ENCODE peak calls at places on chromosomes 7 and 10, in seven cellular contexts. One of them, this sample, is unnamed.

GRCh38 chr10:22219308-22219707 is 1.5 kb upstream of the EBLN1 start:
- DNase-seq in HCT116: no peak
- DNase-seq in RWPE1: no peak
- DNase-seq in heart right ventricle: no peak
- DNase-seq in astrocyte of the cerebellum: no peak
- DNase-seq in HFF-Myc: no peak
- DNase-seq in endothelial cell: no peak
- DNase-seq in this sample: no peak

GRCh38 chr7:108347616-108348015 is 108.6 kb downstream of the NRCAM start:
- DNase-seq in RWPE1: peak; percentile 37
- DNase-seq in heart right ventricle: no peak
- DNase-seq in HCT116: no peak
- DNase-seq in HFF-Myc: peak; percentile 21
- DNase-seq in astrocyte of the cerebellum: peak; percentile 68
- DNase-seq in endothelial cell: peak; percentile 58
- DNase-seq in this sample: no peak

GRCh38 chr10:52443419-52444388 is 129.6 kb downstream of the DKK1 start:
- DNase-seq in endothelial cell: no peak
- DNase-seq in HFF-Myc: peak; percentile 12
- DNase-seq in HCT116: peak; percentile 57
- DNase-seq in astrocyte of the cerebellum: peak; percentile 77
- DNase-seq in heart right ventricle: no peak
- DNase-seq in RWPE1: peak; percentile 81
- DNase-seq in this sample: peak; percentile 44

GRCh38 chr10:43863270-43863669 is 214.6 kb upstream of the ZNF32 start:
- DNase-seq in endothelial cell: no peak
- DNase-seq in astrocyte of the cerebellum: no peak
- DNase-seq in RWPE1: no peak
- DNase-seq in HFF-Myc: no peak
- DNase-seq in heart right ventricle: no peak
- DNase-seq in HCT116: no peak
- DNase-seq in this sample: no peak

GRCh38 chr7:25908154-25908948 is 243.6 kb upstream of the NFE2L3 start:
- DNase-seq in HFF-Myc: no peak
- DNase-seq in endothelial cell: no peak
- DNase-seq in astrocyte of the cerebellum: no peak
- DNase-seq in heart right ventricle: no peak
- DNase-seq in RWPE1: no peak
- DNase-seq in HCT116: no peak
- DNase-seq in this sample: no peak

GRCh38 chr7:108340856-108341411 is 115.3 kb downstream of the NRCAM start:
- DNase-seq in HCT116: no peak
- DNase-seq in astrocyte of the cerebellum: no peak
- DNase-seq in endothelial cell: no peak
- DNase-seq in heart right ventricle: no peak
- DNase-seq in RWPE1: no peak
- DNase-seq in HFF-Myc: no peak
- DNase-seq in this sample: no peak

GRCh38 chr7:16934947-16935742 is 53.4 kb upstream of the AGR3 start:
- DNase-seq in HCT116: peak; percentile 48
- DNase-seq in heart right ventricle: no peak
- DNase-seq in endothelial cell: no peak
- DNase-seq in astrocyte of the cerebellum: no peak
- DNase-seq in RWPE1: no peak
- DNase-seq in HFF-Myc: no peak
- DNase-seq in this sample: no peak

GRCh38 chr7:22406715-22407114 is 49.8 kb upstream of the RAPGEF5 start:
- DNase-seq in astrocyte of the cerebellum: no peak
- DNase-seq in HCT116: no peak
- DNase-seq in RWPE1: no peak
- DNase-seq in heart right ventricle: no peak
- DNase-seq in HFF-Myc: no peak
- DNase-seq in endothelial cell: no peak
- DNase-seq in this sample: no peak

GRCh38 chr7:117405519-117405918 is 21.8 kb downstream of the ASZ1 start:
- DNase-seq in astrocyte of the cerebellum: no peak
- DNase-seq in endothelial cell: no peak
- DNase-seq in heart right ventricle: no peak
- DNase-seq in RWPE1: no peak
- DNase-seq in HFF-Myc: no peak
- DNase-seq in HCT116: no peak
- DNase-seq in this sample: no peak

GRCh38 chr10:29157321-29157720 is 131.5 kb upstream of the LYZL1 start:
- DNase-seq in HCT116: no peak
- DNase-seq in HFF-Myc: peak; percentile 11
- DNase-seq in RWPE1: no peak
- DNase-seq in astrocyte of the cerebellum: no peak
- DNase-seq in heart right ventricle: no peak
- DNase-seq in endothelial cell: no peak
- DNase-seq in this sample: no peak

GRCh38 chr10:14003517-14003916 is 327.2 kb downstream of the FRMD4A start:
- DNase-seq in RWPE1: no peak
- DNase-seq in HFF-Myc: no peak
- DNase-seq in heart right ventricle: no peak
- DNase-seq in HCT116: no peak
- DNase-seq in astrocyte of the cerebellum: no peak
- DNase-seq in endothelial cell: no peak
- DNase-seq in this sample: no peak

GRCh38 chr10:73910764-73911552 is at the start of gene PLAU:
- DNase-seq in HFF-Myc: no peak
- DNase-seq in RWPE1: no peak
- DNase-seq in HCT116: no peak
- DNase-seq in astrocyte of the cerebellum: no peak
- DNase-seq in endothelial cell: peak; percentile 43
- DNase-seq in heart right ventricle: peak; percentile 61
- DNase-seq in this sample: no peak

GRCh38 chr10:73908853-73909611 is 1.9 kb upstream of the PLAU start:
- DNase-seq in astrocyte of the cerebellum: peak; percentile 89
- DNase-seq in HFF-Myc: peak; percentile 99
- DNase-seq in heart right ventricle: peak; percentile 69
- DNase-seq in HCT116: no peak
- DNase-seq in RWPE1: peak; percentile 85
- DNase-seq in endothelial cell: no peak
- DNase-seq in this sample: peak; percentile 99

GRCh38 chr10:73911553-73912004 is 647 bp downstream of the PLAU start:
- DNase-seq in HFF-Myc: no peak
- DNase-seq in HCT116: no peak
- DNase-seq in heart right ventricle: no peak
- DNase-seq in RWPE1: no peak
- DNase-seq in astrocyte of the cerebellum: no peak
- DNase-seq in endothelial cell: no peak
- DNase-seq in this sample: no peak

GRCh38 chr10:73909716-73910115 is 1.2 kb upstream of the PLAU start:
- DNase-seq in heart right ventricle: no peak
- DNase-seq in astrocyte of the cerebellum: no peak
- DNase-seq in endothelial cell: no peak
- DNase-seq in HCT116: no peak
- DNase-seq in HFF-Myc: no peak
- DNase-seq in RWPE1: no peak
- DNase-seq in this sample: no peak

DNA sequence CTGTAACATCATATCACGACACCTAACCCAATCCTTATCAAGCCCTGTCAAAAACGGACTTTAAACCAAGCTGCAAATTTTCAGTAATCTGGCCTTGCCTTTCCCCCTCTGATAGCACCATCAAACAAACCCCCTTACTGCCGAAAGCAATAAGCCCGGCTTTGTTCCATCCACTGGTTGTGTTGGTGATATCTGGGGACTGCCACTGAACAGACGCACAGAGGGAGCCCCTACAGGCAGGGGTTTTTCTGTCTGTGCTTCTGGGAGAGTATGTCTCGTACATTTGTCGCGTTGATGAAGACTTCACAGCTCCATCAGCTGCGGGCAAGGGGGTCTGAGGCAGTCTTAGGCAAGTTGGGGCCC is 550 bp upstream of the PLAU start:
- DNase-seq in astrocyte of the cerebellum: no peak
- DNase-seq in endothelial cell: peak; percentile 10
- DNase-seq in RWPE1: no peak
- DNase-seq in HCT116: no peak
- DNase-seq in HFF-Myc: no peak
- DNase-seq in heart right ventricle: no peak
- DNase-seq in this sample: no peak
- TF ChIP-seq CTCF in astrocyte of the cerebellum: no peak
- TF ChIP-seq CTCF in endothelial cell: no peak
- TF ChIP-seq CTCF in RWPE1: no peak
- TF ChIP-seq CTCF in HCT116: peak; percentile 21
- TF ChIP-seq CTCF in HFF-Myc: no peak
- TF ChIP-seq CTCF in heart right ventricle: no peak
- TF ChIP-seq CTCF in this sample: no peak

GRCh38 chr7:52685351-52685750 is 350.1 kb upstream of the POM121L12 start:
- DNase-seq in RWPE1: no peak
- DNase-seq in HFF-Myc: no peak
- DNase-seq in heart right ventricle: no peak
- DNase-seq in astrocyte of the cerebellum: peak; percentile 32
- DNase-seq in endothelial cell: no peak
- DNase-seq in HCT116: no peak
- DNase-seq in this sample: no peak

GRCh38 chr7:52689912-52690311 is 345.5 kb upstream of the POM121L12 start:
- DNase-seq in HFF-Myc: no peak
- DNase-seq in RWPE1: no peak
- DNase-seq in heart right ventricle: no peak
- DNase-seq in astrocyte of the cerebellum: peak; percentile 26
- DNase-seq in HCT116: no peak
- DNase-seq in endothelial cell: no peak
- DNase-seq in this sample: no peak

GRCh38 chr7:52682993-52683392 is 352.4 kb upstream of the POM121L12 start:
- DNase-seq in HCT116: no peak
- DNase-seq in RWPE1: no peak
- DNase-seq in endothelial cell: no peak
- DNase-seq in astrocyte of the cerebellum: no peak
- DNase-seq in HFF-Myc: no peak
- DNase-seq in heart right ventricle: no peak
- DNase-seq in this sample: no peak

GRCh38 chr7:52684388-52684787 is 351.0 kb upstream of the POM121L12 start:
- DNase-seq in HCT116: no peak
- DNase-seq in HFF-Myc: no peak
- DNase-seq in astrocyte of the cerebellum: no peak
- DNase-seq in endothelial cell: no peak
- DNase-seq in RWPE1: no peak
- DNase-seq in heart right ventricle: no peak
- DNase-seq in this sample: no peak
- TF ChIP-seq CTCF in HCT116: no peak
- TF ChIP-seq CTCF in HFF-Myc: no peak
- TF ChIP-seq CTCF in astrocyte of the cerebellum: no peak
- TF ChIP-seq CTCF in endothelial cell: no peak
- TF ChIP-seq CTCF in RWPE1: no peak
- TF ChIP-seq CTCF in heart right ventricle: no peak
- TF ChIP-seq CTCF in this sample: no peak

GRCh38 chr7:1501487-1502270 is 2.5 kb downstream of the INTS1 start:
- DNase-seq in astrocyte of the cerebellum: no peak
- DNase-seq in HCT116: no peak
- DNase-seq in RWPE1: no peak
- DNase-seq in heart right ventricle: no peak
- DNase-seq in endothelial cell: no peak
- DNase-seq in HFF-Myc: no peak
- DNase-seq in this sample: no peak

GRCh38 chr7:1505731-1506550 is 1.8 kb upstream of the INTS1 start:
- DNase-seq in endothelial cell: no peak
- DNase-seq in HCT116: no peak
- DNase-seq in astrocyte of the cerebellum: no peak
- DNase-seq in RWPE1: no peak
- DNase-seq in heart right ventricle: no peak
- DNase-seq in HFF-Myc: no peak
- DNase-seq in this sample: no peak

GRCh38 chr7:1503390-1503789 is 799 bp downstream of the INTS1 start:
- DNase-seq in RWPE1: no peak
- DNase-seq in heart right ventricle: no peak
- DNase-seq in HCT116: no peak
- DNase-seq in HFF-Myc: no peak
- DNase-seq in endothelial cell: no peak
- DNase-seq in astrocyte of the cerebellum: no peak
- DNase-seq in this sample: no peak

GRCh38 chr7:1502845-1503244 is 1.3 kb downstream of the INTS1 start:
- DNase-seq in endothelial cell: no peak
- DNase-seq in HCT116: no peak
- DNase-seq in heart right ventricle: no peak
- DNase-seq in HFF-Myc: no peak
- DNase-seq in RWPE1: no peak
- DNase-seq in astrocyte of the cerebellum: no peak
- DNase-seq in this sample: no peak

DNA sequence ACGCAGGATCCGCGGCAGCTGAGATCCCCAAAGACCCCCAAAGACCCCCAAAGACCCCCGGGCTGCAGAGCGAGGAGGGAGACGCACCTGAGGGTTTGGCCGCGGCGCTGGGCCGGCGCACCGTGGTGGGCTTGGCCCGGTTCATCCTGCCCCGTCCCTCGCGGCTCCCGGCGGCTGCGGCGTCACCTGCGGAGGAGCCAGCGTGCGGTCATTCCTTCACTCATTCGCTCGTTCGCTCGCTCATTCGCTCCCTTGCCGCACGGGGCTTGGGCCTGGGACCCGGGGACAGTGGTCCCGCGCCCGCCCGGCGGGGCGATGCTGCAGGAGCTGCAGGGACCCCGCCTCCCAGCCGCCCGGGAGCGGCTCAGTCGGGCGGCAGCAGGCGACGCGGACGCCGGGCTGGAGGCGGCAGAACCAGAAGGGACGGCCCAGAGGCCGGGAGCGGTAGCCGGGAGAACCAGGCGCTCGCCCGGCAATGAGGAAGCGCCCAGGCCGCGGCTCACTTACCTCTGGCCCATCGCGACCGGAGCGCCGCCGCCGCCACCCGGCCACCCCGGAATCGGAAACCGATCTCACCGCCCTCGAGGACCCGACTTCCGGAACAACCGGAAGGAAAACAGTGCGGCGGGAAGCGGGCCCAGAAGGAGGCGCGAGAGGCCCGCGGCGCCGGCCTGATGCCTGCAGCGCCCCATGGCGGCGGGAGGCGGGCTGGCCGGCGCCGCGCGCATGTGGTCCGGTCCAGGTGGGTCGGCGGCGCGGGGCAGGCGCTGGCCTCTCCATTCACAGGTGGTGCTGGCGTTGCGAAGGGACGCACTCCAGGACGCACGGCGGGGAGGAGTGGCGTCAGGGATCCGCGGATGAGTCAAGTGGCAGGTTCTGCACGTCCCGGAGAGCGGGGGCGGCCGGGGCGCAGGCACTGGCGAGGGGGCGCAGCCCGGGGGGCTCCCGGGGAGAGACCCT is at the start of gene INTS1:
- DNase-seq in heart right ventricle: peak; percentile 94
- DNase-seq in RWPE1: peak; percentile 95
- DNase-seq in HCT116: peak; percentile 90
- DNase-seq in astrocyte of the cerebellum: peak; percentile 63
- DNase-seq in endothelial cell: peak; percentile 88
- DNase-seq in HFF-Myc: peak; percentile 45
- DNase-seq in this sample: peak; percentile 63
- TF ChIP-seq CTCF in heart right ventricle: peak; percentile 95
- TF ChIP-seq CTCF in RWPE1: peak; percentile 98
- TF ChIP-seq CTCF in HCT116: peak; percentile 81
- TF ChIP-seq CTCF in astrocyte of the cerebellum: peak; percentile 62
- TF ChIP-seq CTCF in endothelial cell: peak; percentile 79
- TF ChIP-seq CTCF in HFF-Myc: peak; percentile 60
- TF ChIP-seq CTCF in this sample: peak; percentile 61

DNA sequence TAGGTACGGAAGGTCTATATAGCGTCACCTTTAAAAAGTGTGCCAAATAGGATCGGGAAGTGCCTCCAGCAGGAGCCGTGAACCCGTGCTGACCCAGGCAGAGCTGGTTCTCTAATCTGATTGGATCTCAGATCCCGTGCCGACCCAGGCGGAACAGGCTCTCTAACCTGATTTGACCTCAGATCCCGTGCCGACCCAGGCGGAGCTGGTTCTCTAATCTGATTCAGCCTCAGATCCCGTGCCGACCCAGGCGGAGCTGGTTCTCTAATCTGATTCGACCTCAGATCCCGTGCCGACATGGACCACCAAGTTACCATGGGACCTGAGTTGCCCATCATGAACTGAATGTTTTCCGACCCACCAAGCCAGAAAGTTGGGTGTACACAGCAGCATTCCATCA is 463.9 kb downstream of the PTPRN2 start:
- DNase-seq in HCT116: no peak
- DNase-seq in HFF-Myc: no peak
- DNase-seq in astrocyte of the cerebellum: no peak
- DNase-seq in endothelial cell: no peak
- DNase-seq in heart right ventricle: no peak
- DNase-seq in RWPE1: no peak
- DNase-seq in this sample: no peak
- TF ChIP-seq CTCF in HCT116: no peak
- TF ChIP-seq CTCF in HFF-Myc: no peak
- TF ChIP-seq CTCF in astrocyte of the cerebellum: no peak
- TF ChIP-seq CTCF in endothelial cell: no peak
- TF ChIP-seq CTCF in heart right ventricle: no peak
- TF ChIP-seq CTCF in RWPE1: no peak
- TF ChIP-seq CTCF in this sample: no peak